ENCODE peak calls at places on chromosomes 13 and 19, in nine cellular contexts. One of them, this sample, is unnamed.

GRCh38 chr13:91296011-91296410 is 51.5 kb upstream of the MIR17HG start:
- DNase-seq in left cardiac atrium: no peak
- DNase-seq in stromal cell of bone marrow: no peak
- DNase-seq in kidney: no peak
- DNase-seq in activated T-cell treated with anti-CD3 and anti-CD28 coated beads for 1 hour: no peak
- DNase-seq in transverse colon: peak; percentile 11
- DNase-seq in stimulated activated CD8-positive, alpha-beta memory T cell treated with anti-CD3 and anti-CD28 coated beads, Interleukin-2, amount 100 ng/mL, for 48 hours: no peak
- DNase-seq in T-helper 1 cell: no peak
- DNase-seq in mesenteric fat pad: no peak
- DNase-seq in this sample: no peak

GRCh38 chr13:98771838-98772611 is 19.6 kb upstream of the SLC15A1 start:
- DNase-seq in mesenteric fat pad: no peak
- DNase-seq in kidney: no peak
- DNase-seq in T-helper 1 cell: no peak
- DNase-seq in left cardiac atrium: no peak
- DNase-seq in transverse colon: no peak
- DNase-seq in stromal cell of bone marrow: no peak
- DNase-seq in activated T-cell treated with anti-CD3 and anti-CD28 coated beads for 1 hour: no peak
- DNase-seq in stimulated activated CD8-positive, alpha-beta memory T cell treated with anti-CD3 and anti-CD28 coated beads, Interleukin-2, amount 100 ng/mL, for 48 hours: no peak
- DNase-seq in this sample: no peak

GRCh38 chr13:30113983-30114491 is 193.3 kb downstream of the KATNAL1 start:
- DNase-seq in kidney: no peak
- DNase-seq in mesenteric fat pad: no peak
- DNase-seq in transverse colon: peak; percentile 44
- DNase-seq in stimulated activated CD8-positive, alpha-beta memory T cell treated with anti-CD3 and anti-CD28 coated beads, Interleukin-2, amount 100 ng/mL, for 48 hours: no peak
- DNase-seq in left cardiac atrium: no peak
- DNase-seq in activated T-cell treated with anti-CD3 and anti-CD28 coated beads for 1 hour: no peak
- DNase-seq in stromal cell of bone marrow: no peak
- DNase-seq in T-helper 1 cell: no peak
- DNase-seq in this sample: no peak

GRCh38 chr13:41017153-41017552 is 2.0 kb downstream of the ELF1 start:
- DNase-seq in T-helper 1 cell: peak; percentile 29
- DNase-seq in kidney: no peak
- DNase-seq in mesenteric fat pad: no peak
- DNase-seq in stromal cell of bone marrow: no peak
- DNase-seq in activated T-cell treated with anti-CD3 and anti-CD28 coated beads for 1 hour: no peak
- DNase-seq in stimulated activated CD8-positive, alpha-beta memory T cell treated with anti-CD3 and anti-CD28 coated beads, Interleukin-2, amount 100 ng/mL, for 48 hours: no peak
- DNase-seq in transverse colon: peak; percentile 43
- DNase-seq in left cardiac atrium: no peak
- DNase-seq in this sample: no peak

GRCh38 chr19:45739498-45740439 is 6.5 kb downstream of the MEIOSIN start:
- DNase-seq in stimulated activated CD8-positive, alpha-beta memory T cell treated with anti-CD3 and anti-CD28 coated beads, Interleukin-2, amount 100 ng/mL, for 48 hours: no peak
- DNase-seq in transverse colon: no peak
- DNase-seq in stromal cell of bone marrow: no peak
- DNase-seq in mesenteric fat pad: no peak
- DNase-seq in T-helper 1 cell: no peak
- DNase-seq in left cardiac atrium: no peak
- DNase-seq in kidney: no peak
- DNase-seq in activated T-cell treated with anti-CD3 and anti-CD28 coated beads for 1 hour: no peak
- DNase-seq in this sample: no peak

GRCh38 chr19:56111601-56112312 is 9.3 kb downstream of the ZNF787 start:
- DNase-seq in T-helper 1 cell: no peak
- DNase-seq in left cardiac atrium: peak; percentile 73
- DNase-seq in stromal cell of bone marrow: no peak
- DNase-seq in transverse colon: peak; percentile 86
- DNase-seq in activated T-cell treated with anti-CD3 and anti-CD28 coated beads for 1 hour: peak; percentile 22
- DNase-seq in mesenteric fat pad: no peak
- DNase-seq in kidney: no peak
- DNase-seq in stimulated activated CD8-positive, alpha-beta memory T cell treated with anti-CD3 and anti-CD28 coated beads, Interleukin-2, amount 100 ng/mL, for 48 hours: no peak
- DNase-seq in this sample: peak; percentile 28

GRCh38 chr13:43389573-43389972 is 366.2 kb downstream of the DNAJC15 start:
- DNase-seq in T-helper 1 cell: no peak
- DNase-seq in stimulated activated CD8-positive, alpha-beta memory T cell treated with anti-CD3 and anti-CD28 coated beads, Interleukin-2, amount 100 ng/mL, for 48 hours: no peak
- DNase-seq in left cardiac atrium: no peak
- DNase-seq in stromal cell of bone marrow: no peak
- DNase-seq in activated T-cell treated with anti-CD3 and anti-CD28 coated beads for 1 hour: no peak
- DNase-seq in transverse colon: no peak
- DNase-seq in mesenteric fat pad: no peak
- DNase-seq in kidney: no peak
- DNase-seq in this sample: no peak

GRCh38 chr13:106905380-106906259 is 337.7 kb upstream of the ARGLU1 start:
- DNase-seq in T-helper 1 cell: no peak
- DNase-seq in mesenteric fat pad: no peak
- DNase-seq in stromal cell of bone marrow: no peak
- DNase-seq in stimulated activated CD8-positive, alpha-beta memory T cell treated with anti-CD3 and anti-CD28 coated beads, Interleukin-2, amount 100 ng/mL, for 48 hours: no peak
- DNase-seq in kidney: no peak
- DNase-seq in activated T-cell treated with anti-CD3 and anti-CD28 coated beads for 1 hour: no peak
- DNase-seq in transverse colon: no peak
- DNase-seq in left cardiac atrium: no peak
- DNase-seq in this sample: no peak

GRCh38 chr19:58386576-58387337 is at the start of gene RPS5:
- DNase-seq in transverse colon: peak; percentile 96
- DNase-seq in stromal cell of bone marrow: peak; percentile 96
- DNase-seq in stimulated activated CD8-positive, alpha-beta memory T cell treated with anti-CD3 and anti-CD28 coated beads, Interleukin-2, amount 100 ng/mL, for 48 hours: peak; percentile 87
- DNase-seq in activated T-cell treated with anti-CD3 and anti-CD28 coated beads for 1 hour: peak; percentile 93
- DNase-seq in kidney: peak; percentile 99
- DNase-seq in T-helper 1 cell: peak; percentile 96
- DNase-seq in mesenteric fat pad: peak; percentile 98
- DNase-seq in left cardiac atrium: peak; percentile 95
- DNase-seq in this sample: peak; percentile 95